ENCODE peak calls at places on chromosomes 12 and 14, in seven cellular contexts. One of them, this sample, is unnamed.
A peak's percentile ranks its signal among the peaks of the same experiment; 100 is the strongest.

GRCh38 chr12:127060310-127060847 is 1206.6 kb upstream of the TMEM132C start:
- DNase-seq in cardiac fibroblast: no peak
- DNase-seq in effector CD4-positive, alpha-beta T cell: no peak
- DNase-seq in fibroblast of mammary gland: no peak
- DNase-seq in WTC11: no peak
- DNase-seq in NCI-H1694: no peak
- DNase-seq in B cell: no peak
- DNase-seq in this sample: no peak

GRCh38 chr14:23136566-23137133 is 17.6 kb upstream of the CEBPE start:
- DNase-seq in cardiac fibroblast: no peak
- DNase-seq in effector CD4-positive, alpha-beta T cell: no peak
- DNase-seq in fibroblast of mammary gland: no peak
- DNase-seq in WTC11: no peak
- DNase-seq in NCI-H1694: no peak
- DNase-seq in B cell: no peak
- DNase-seq in this sample: no peak

GRCh38 chr14:103533999-103534575 is 5.1 kb downstream of the TRMT61A start:
- DNase-seq in cardiac fibroblast: no peak
- DNase-seq in effector CD4-positive, alpha-beta T cell: no peak
- DNase-seq in fibroblast of mammary gland: no peak
- DNase-seq in WTC11: no peak
- DNase-seq in NCI-H1694: no peak
- DNase-seq in B cell: no peak
- DNase-seq in this sample: no peak

GRCh38 chr12:30823140-30823669 is 68.5 kb upstream of the CAPRIN2 start:
- DNase-seq in cardiac fibroblast: peak; percentile 9
- DNase-seq in effector CD4-positive, alpha-beta T cell: no peak
- DNase-seq in fibroblast of mammary gland: peak; percentile 32
- DNase-seq in WTC11: peak; percentile 59
- DNase-seq in NCI-H1694: no peak
- DNase-seq in B cell: peak; percentile 63
- DNase-seq in this sample: peak; percentile 21

GRCh38 chr14:21017528-21018245 is 7.2 kb downstream of the NDRG2 start:
- DNase-seq in cardiac fibroblast: no peak
- DNase-seq in effector CD4-positive, alpha-beta T cell: no peak
- DNase-seq in fibroblast of mammary gland: no peak
- DNase-seq in WTC11: no peak
- DNase-seq in NCI-H1694: no peak
- DNase-seq in B cell: no peak
- DNase-seq in this sample: no peak

GRCh38 chr14:81855007-81855406 is 321.4 kb upstream of the SEL1L start:
- DNase-seq in cardiac fibroblast: no peak
- DNase-seq in effector CD4-positive, alpha-beta T cell: no peak
- DNase-seq in fibroblast of mammary gland: no peak
- DNase-seq in WTC11: no peak
- DNase-seq in NCI-H1694: no peak
- DNase-seq in B cell: no peak
- DNase-seq in this sample: no peak

GRCh38 chr14:50225974-50226297 is 5.4 kb downstream of the SOS2 start:
- DNase-seq in cardiac fibroblast: no peak
- DNase-seq in effector CD4-positive, alpha-beta T cell: no peak
- DNase-seq in fibroblast of mammary gland: no peak
- DNase-seq in WTC11: no peak
- DNase-seq in NCI-H1694: no peak
- DNase-seq in B cell: no peak
- DNase-seq in this sample: no peak

GRCh38 chr12:79251356-79251755 is 386.8 kb downstream of the SYT1 start:
- DNase-seq in cardiac fibroblast: no peak
- DNase-seq in effector CD4-positive, alpha-beta T cell: no peak
- DNase-seq in fibroblast of mammary gland: no peak
- DNase-seq in WTC11: no peak
- DNase-seq in NCI-H1694: no peak
- DNase-seq in B cell: no peak
- DNase-seq in this sample: no peak

GRCh38 chr12:96063046-96063445 is 27.7 kb upstream of the LTA4H start:
- DNase-seq in cardiac fibroblast: peak; percentile 55
- DNase-seq in effector CD4-positive, alpha-beta T cell: no peak
- DNase-seq in fibroblast of mammary gland: peak; percentile 57
- DNase-seq in WTC11: no peak
- DNase-seq in NCI-H1694: peak; percentile 7
- DNase-seq in B cell: no peak
- DNase-seq in this sample: no peak

GRCh38 chr12:110330544-110330943 is 49.5 kb downstream of the ATP2A2 start:
- DNase-seq in cardiac fibroblast: peak; percentile 70
- DNase-seq in effector CD4-positive, alpha-beta T cell: no peak
- DNase-seq in fibroblast of mammary gland: peak; percentile 48
- DNase-seq in WTC11: no peak
- DNase-seq in NCI-H1694: no peak
- DNase-seq in B cell: no peak
- DNase-seq in this sample: no peak

GRCh38 chr12:65649126-65649525 is 175.2 kb upstream of the HMGA2 start:
- DNase-seq in cardiac fibroblast: peak; percentile 98
- DNase-seq in effector CD4-positive, alpha-beta T cell: no peak
- DNase-seq in fibroblast of mammary gland: peak; percentile 100
- DNase-seq in WTC11: no peak
- DNase-seq in NCI-H1694: no peak
- DNase-seq in B cell: no peak
- DNase-seq in this sample: no peak

GRCh38 chr12:2156333-2156732 is 103.5 kb downstream of the CACNA1C start:
- DNase-seq in cardiac fibroblast: no peak
- DNase-seq in effector CD4-positive, alpha-beta T cell: no peak
- DNase-seq in fibroblast of mammary gland: no peak
- DNase-seq in WTC11: no peak
- DNase-seq in NCI-H1694: no peak
- DNase-seq in B cell: no peak
- DNase-seq in this sample: no peak

GRCh38 chr12:111330800-111331752 is 37.8 kb downstream of the PHETA1 start:
- DNase-seq in cardiac fibroblast: peak; percentile 38
- DNase-seq in effector CD4-positive, alpha-beta T cell: no peak
- DNase-seq in fibroblast of mammary gland: peak; percentile 46
- DNase-seq in WTC11: no peak
- DNase-seq in NCI-H1694: peak; percentile 29
- DNase-seq in B cell: no peak
- DNase-seq in this sample: no peak

GRCh38 chr14:58060077-58060476 is 91.9 kb downstream of the ARMH4 start:
- DNase-seq in cardiac fibroblast: no peak
- DNase-seq in effector CD4-positive, alpha-beta T cell: no peak
- DNase-seq in fibroblast of mammary gland: no peak
- DNase-seq in WTC11: no peak
- DNase-seq in NCI-H1694: no peak
- DNase-seq in B cell: no peak
- DNase-seq in this sample: no peak

GRCh38 chr12:26032719-26033241 is 74.3 kb downstream of the RASSF8 start:
- DNase-seq in cardiac fibroblast: peak; percentile 34
- DNase-seq in effector CD4-positive, alpha-beta T cell: no peak
- DNase-seq in fibroblast of mammary gland: peak; percentile 56
- DNase-seq in WTC11: no peak
- DNase-seq in NCI-H1694: no peak
- DNase-seq in B cell: no peak
- DNase-seq in this sample: no peak

GRCh38 chr12:51240971-51241370 is 2.3 kb downstream of the DAZAP2 start:
- DNase-seq in cardiac fibroblast: no peak
- DNase-seq in effector CD4-positive, alpha-beta T cell: no peak
- DNase-seq in fibroblast of mammary gland: peak; percentile 45
- DNase-seq in WTC11: no peak
- DNase-seq in NCI-H1694: no peak
- DNase-seq in B cell: no peak
- DNase-seq in this sample: no peak